ENCODE peak calls at places on chromosomes 3 and 15, in ten cellular contexts. A, E, N, Q, X, L, W, G, O and D are unnamed samples.

GRCh38 chr15:64191971-64192830 is 29.4 kb upstream of the PPIB start:
- DNase-seq in A (no peak), E (no peak), N (no peak), Q (no peak), X (no peak), L (no peak), W (no peak), G (no peak), O (no peak), D (no peak)

GRCh38 chr3:181794036-181794790 is 82.5 kb downstream of the SOX2 start:
- DNase-seq in A (no peak), E (no peak), N (no peak), Q (no peak), X (no peak), L (no peak), W (no peak), G (no peak), O (no peak), D (no peak)

GRCh38 chr15:53830707-53831386 is 71.4 kb upstream of the WDR72 start:
- DNase-seq in A (peak), E (no peak), N (no peak), Q (peak), X (no peak), L (no peak), W (no peak), G (no peak), O (no peak), D (no peak)

GRCh38 chr3:85476891-85477495 is 518.2 kb downstream of the CADM2 start:
- DNase-seq in A (no peak), E (no peak), N (no peak), Q (no peak), X (no peak), L (no peak), W (no peak), G (no peak), O (no peak), D (no peak)

GRCh38 chr3:18007980-18008379 is 265.5 kb upstream of the TBC1D5 start:
- DNase-seq in A (no peak), E (no peak), N (no peak), Q (no peak), X (no peak), L (no peak), W (no peak), G (peak), O (no peak), D (no peak)

GRCh38 chr3:48428863-48429415 is 947 bp downstream of the PLXNB1 start:
- DNase-seq in A (peak), E (no peak), N (no peak), Q (peak), X (no peak), L (no peak), W (peak), G (no peak), O (peak), D (no peak)

GRCh38 chr3:191197761-191198160 is 1.3 kb upstream of the OSTN start:
- DNase-seq in A (no peak), E (no peak), N (no peak), Q (no peak), X (no peak), L (no peak), W (no peak), G (no peak), O (no peak), D (no peak)

GRCh38 chr3:129119365-129120100 is 2.1 kb downstream of the RAB43 start:
- DNase-seq in A (peak), E (no peak), N (no peak), Q (peak), X (no peak), L (no peak), W (no peak), G (no peak), O (peak), D (no peak)

GRCh38 chr15:78988361-78988911 is 43.6 kb upstream of the CTSH start:
- DNase-seq in A (peak), E (no peak), N (peak), Q (peak), X (no peak), L (no peak), W (no peak), G (peak), O (no peak), D (no peak)